ENCODE peak calls at places on chromosomes 16 and 17, in eight cellular contexts. M is A549, Z is dorsolateral prefrontal cortex, X is PC-3, Q is mucosa of descending colon, U is astrocyte of the spinal cord, F is kidney, W is heart left ventricle. N is an unnamed sample.

GRCh38 chr16:57041182-57042156 is 50.9 kb upstream of the CPNE2 start:
- DNase-seq in W (no peak), Q (peak; percentile 77), Z (no peak), F (no peak), U (no peak), M (no peak), X (no peak), N (no peak)

GRCh38 chr16:52051773-52052172 is 495.2 kb downstream of the TOX3 start:
- DNase-seq in Z (no peak), X (no peak), Q (no peak), M (no peak), U (no peak), W (no peak), F (no peak), N (no peak)

GRCh38 chr17:31275126-31275525 is 21.9 kb downstream of the OMG start:
- DNase-seq in W (no peak), M (no peak), Z (no peak), X (no peak), U (no peak), F (no peak), Q (no peak), N (no peak)

GRCh38 chr16:50627419-50627818 is 53.7 kb downstream of the SNX20 start:
- DNase-seq in Z (no peak), Q (no peak), X (no peak), F (peak; percentile 39), M (no peak), U (no peak), W (no peak), N (no peak)

GRCh38 chr16:67761924-67762323 is 42.8 kb upstream of the GFOD2 start:
- DNase-seq in M (no peak), U (no peak), Q (no peak), W (no peak), X (no peak), F (no peak), Z (no peak), N (no peak)

GRCh38 chr16:61128545-61129323 is 907.5 kb downstream of the CDH8 start:
- DNase-seq in X (no peak), M (no peak), Q (peak; percentile 33), W (peak; percentile 51), Z (no peak), U (no peak), F (peak; percentile 57), N (no peak)

GRCh38 chr17:66855204-66855603 is 20.3 kb downstream of the CACNG5 start:
- DNase-seq in W (no peak), Z (no peak), X (peak; percentile 63), M (no peak), F (peak; percentile 42), U (no peak), Q (no peak), N (no peak)

GRCh38 chr16:72848759-72849664 is 198.9 kb downstream of the ZFHX3 start:
- DNase-seq in Z (peak; percentile 77), X (peak; percentile 92), M (peak; percentile 56), Q (peak; percentile 84), W (peak; percentile 92), F (peak; percentile 95), U (peak; percentile 90), N (peak; percentile 75)

GRCh38 chr17:47978324-47978723 is 7.4 kb downstream of the CDK5RAP3 start:
- DNase-seq in Q (no peak), W (no peak), Z (peak; percentile 40), X (peak; percentile 72), F (no peak), M (peak; percentile 93), U (peak; percentile 43), N (peak; percentile 58)

GRCh38 chr17:65749479-65749878 is 188.0 kb upstream of the AXIN2 start:
- DNase-seq in M (no peak), Q (no peak), F (no peak), U (peak; percentile 22), Z (no peak), W (no peak), X (peak; percentile 88), N (no peak)

GRCh38 chr17:34601431-34601830 is 22.0 kb downstream of the TMEM132E start:
- DNase-seq in Q (no peak), U (no peak), W (no peak), X (no peak), Z (no peak), F (no peak), M (no peak), N (no peak)

GRCh38 chr16:89704281-89704680 is 2.8 kb upstream of the SPATA2L start:
- DNase-seq in W (no peak), X (no peak), M (no peak), U (no peak), F (peak; percentile 55), Z (no peak), Q (no peak), N (no peak)

GRCh38 chr16:89700100-89700648 is 1.3 kb downstream of the SPATA2L start:
- DNase-seq in U (peak; percentile 98), X (peak; percentile 98), Q (peak; percentile 100), M (peak; percentile 93), Z (peak; percentile 100), W (peak; percentile 99), F (peak; percentile 100), N (peak; percentile 99)

GRCh38 chr16:89701425-89702406 is at the start of gene SPATA2L:
- DNase-seq in F (peak; percentile 98), M (peak; percentile 92), Z (peak; percentile 91), Q (peak; percentile 98), U (peak; percentile 82), X (peak; percentile 91), W (peak; percentile 95), N (peak; percentile 91)

GRCh38 chr16:89697616-89698331 is 3.7 kb downstream of the SPATA2L start:
- DNase-seq in M (no peak), X (no peak), U (no peak), F (peak; percentile 84), Z (no peak), W (no peak), Q (peak; percentile 56), N (no peak)

GRCh38 chr16:89700649-89701424 is 668 bp downstream of the SPATA2L start:
- DNase-seq in M (peak; percentile 60), Z (no peak), F (peak; percentile 90), X (peak; percentile 57), Q (peak; percentile 86), U (peak; percentile 35), W (peak; percentile 73), N (no peak)
- TF ChIP-seq CTCF in M (no peak), Z (no peak), F (peak; percentile 22), X (no peak), Q (no peak), U (peak; percentile 30), W (no peak), N (peak; percentile 13)

GRCh38 chr16:19210175-19210924 is 42.3 kb downstream of the SYT17 start:
- DNase-seq in W (no peak), U (peak; percentile 4), Z (no peak), X (peak; percentile 68), F (no peak), M (no peak), Q (no peak), N (no peak)

GRCh38 chr16:19210968-19211367 is 42.9 kb downstream of the SYT17 start:
- DNase-seq in W (no peak), U (no peak), Z (peak; percentile 11), X (no peak), Q (no peak), M (no peak), F (no peak), N (no peak)

GRCh38 chr16:19212059-19212458 is 44.0 kb downstream of the SYT17 start:
- DNase-seq in X (no peak), M (no peak), F (no peak), U (no peak), Z (no peak), W (no peak), Q (no peak), N (no peak)

GRCh38 chr16:19215705-19216104 is 47.7 kb downstream of the SYT17 start:
- DNase-seq in Q (no peak), U (no peak), Z (no peak), F (no peak), W (no peak), M (no peak), X (no peak), N (no peak)

DNA sequence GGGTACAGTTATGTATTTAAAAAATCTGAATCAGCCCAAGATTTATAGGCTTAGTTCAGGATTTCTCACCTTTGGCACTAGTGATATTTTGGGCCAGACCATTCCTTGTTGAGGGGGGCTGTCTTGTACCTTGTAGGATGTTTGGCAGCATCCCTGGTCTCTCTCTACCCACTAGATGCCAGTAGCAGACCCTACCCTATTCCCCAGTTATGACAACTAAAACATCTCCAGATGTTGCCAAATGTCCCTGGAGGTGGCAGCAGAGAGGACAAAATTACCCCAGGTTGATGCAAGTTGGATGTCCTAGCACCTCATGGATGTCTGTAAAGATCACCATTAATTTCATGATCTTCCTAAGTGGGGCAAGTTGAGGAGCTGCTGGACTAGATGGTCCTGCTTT is 45.8 kb downstream of the SYT17 start:
- DNase-seq in X (no peak), Z (no peak), Q (no peak), M (no peak), U (no peak), W (no peak), F (no peak), N (no peak)
- TF ChIP-seq CTCF in X (peak; percentile 32), Z (no peak), Q (no peak), M (no peak), U (no peak), W (no peak), F (no peak), N (no peak)

DNA sequence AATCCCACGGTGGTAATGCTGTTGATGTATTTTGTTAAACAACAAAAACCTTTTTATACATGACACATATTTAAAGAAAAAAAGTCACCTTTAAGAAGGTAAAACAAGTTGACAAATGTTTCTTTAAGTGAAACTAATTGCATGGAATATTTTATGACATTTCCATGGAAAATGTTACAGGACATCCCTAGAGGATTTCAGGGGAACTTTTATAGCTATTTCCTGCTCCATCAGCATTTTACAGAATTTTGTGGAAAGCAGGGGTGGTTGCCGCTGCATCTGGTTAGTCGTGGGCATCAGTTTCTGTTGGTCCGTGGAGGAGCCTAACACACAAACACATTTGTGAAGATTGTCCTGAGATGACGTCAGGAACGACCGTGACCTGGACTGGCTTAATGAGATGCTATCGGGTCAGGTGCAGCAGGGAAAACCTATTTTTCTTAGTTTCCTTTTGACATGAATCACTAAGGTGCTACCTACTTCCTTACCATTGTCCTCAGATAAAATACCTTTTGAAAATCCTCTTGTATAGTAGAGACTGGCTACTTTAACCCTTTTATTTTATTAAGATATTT is 305.1 kb downstream of the MAP2K6 start:
- DNase-seq in Q (no peak), Z (no peak), F (no peak), U (no peak), X (no peak), M (no peak), W (no peak), N (no peak)
- TF ChIP-seq CTCF in Q (no peak), Z (no peak), F (no peak), U (no peak), X (no peak), M (no peak), W (no peak), N (no peak)

DNA sequence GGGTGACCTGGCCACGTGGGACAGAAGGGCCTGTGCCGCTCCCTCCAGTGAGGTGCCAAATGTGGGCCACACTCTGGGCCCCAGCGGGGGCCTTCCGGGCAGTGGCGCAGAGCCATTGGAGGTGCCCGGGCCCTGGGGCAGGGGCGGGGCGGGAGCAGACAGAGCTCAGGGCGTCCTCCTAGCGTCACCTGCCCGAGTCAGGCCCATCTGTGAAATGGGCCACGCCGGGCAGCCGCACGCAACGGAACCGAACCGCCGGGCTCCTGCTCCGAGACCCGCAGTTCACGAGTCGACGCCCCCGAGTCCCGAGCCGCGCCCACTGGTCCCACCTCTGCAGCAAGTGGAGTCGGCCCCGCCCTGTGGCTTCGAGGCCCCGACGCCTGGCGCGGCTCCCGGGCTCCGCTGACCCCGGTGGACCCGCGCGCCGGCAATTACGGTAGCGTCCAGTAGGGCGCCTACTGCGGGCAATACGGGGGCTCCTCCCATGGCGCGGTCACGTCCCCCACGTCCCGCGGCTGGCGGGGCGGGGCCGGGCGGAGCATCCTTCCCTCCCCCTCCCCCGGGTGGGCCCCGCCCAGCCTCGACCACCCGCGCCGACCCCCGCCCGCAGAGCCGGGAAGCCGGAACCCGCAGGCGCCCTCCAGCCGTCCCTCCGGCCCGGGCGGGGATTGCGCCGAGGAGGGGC is 1.9 kb downstream of the SLC16A3 start:
- DNase-seq in X (peak; percentile 85), Z (peak; percentile 76), M (peak; percentile 79), F (peak; percentile 96), U (peak; percentile 88), Q (peak; percentile 94), W (peak; percentile 95), N (peak; percentile 74)
- TF ChIP-seq CTCF in X (peak; percentile 36), Z (peak; percentile 30), M (peak; percentile 12), F (peak; percentile 36), U (peak; percentile 43), Q (peak; percentile 48), W (peak; percentile 70), N (peak; percentile 85)

N was measured in CD14-positive monocyte.